ENCODE peak calls at places on chromosomes 2 and 18, in five cellular contexts. Z, Q, I, X and N are unnamed samples.

GRCh38 chr2:203679401-203679800 is 27.0 kb upstream of the CD28 start:
- DNase-seq in Z (no peak), Q (no peak), I (no peak), X (no peak), N (no peak)

GRCh38 chr2:27830616-27831120 is 59.1 kb downstream of the MRPL33 start:
- DNase-seq in Z (no peak), Q (no peak), I (no peak), X (no peak), N (no peak)

GRCh38 chr2:239375278-239376061 is 25.4 kb downstream of the HDAC4 start:
- DNase-seq in Z (no peak), Q (peak; percentile 71), I (peak; percentile 72), X (peak; percentile 60), N (no peak)

GRCh38 chr2:139916822-139917221 is 1136.6 kb upstream of the NXPH2 start:
- DNase-seq in Z (no peak), Q (no peak), I (no peak), X (no peak), N (no peak)

GRCh38 chr2:171966268-171966667 is 33.5 kb upstream of the METAP1D start:
- DNase-seq in Z (no peak), Q (no peak), I (no peak), X (no peak), N (no peak)

GRCh38 chr18:68721681-68722583 is 7.0 kb upstream of the TMX3 start:
- DNase-seq in Z (peak; percentile 38), Q (no peak), I (no peak), X (no peak), N (no peak)

GRCh38 chr2:222715729-222716128 is 44.3 kb downstream of the MOGAT1 start:
- DNase-seq in Z (no peak), Q (no peak), I (no peak), X (no peak), N (no peak)

GRCh38 chr18:12308386-12309100 is 502 bp downstream of the TUBB6 start:
- DNase-seq in Z (peak; percentile 71), Q (peak; percentile 96), I (peak; percentile 87), X (peak; percentile 91), N (peak; percentile 85)

GRCh38 chr2:237262838-237263771 is 150.9 kb downstream of the COL6A3 start:
- DNase-seq in Z (no peak), Q (no peak), I (no peak), X (no peak), N (no peak)

GRCh38 chr2:197427204-197427603 is 7.6 kb downstream of the SF3B1 start:
- DNase-seq in Z (peak; percentile 7), Q (no peak), I (no peak), X (no peak), N (no peak)
- H3K4me1 ChIP-seq in Z (peaks cover 15% of the 10 kb centered on the region), Q (no peaks in the 10 kb centered on the region), I (peaks cover 44% of the 10 kb centered on the region), X (peaks cover 74% of the 10 kb centered on the region), N (peaks cover 12% of the 10 kb centered on the region)

DNA sequence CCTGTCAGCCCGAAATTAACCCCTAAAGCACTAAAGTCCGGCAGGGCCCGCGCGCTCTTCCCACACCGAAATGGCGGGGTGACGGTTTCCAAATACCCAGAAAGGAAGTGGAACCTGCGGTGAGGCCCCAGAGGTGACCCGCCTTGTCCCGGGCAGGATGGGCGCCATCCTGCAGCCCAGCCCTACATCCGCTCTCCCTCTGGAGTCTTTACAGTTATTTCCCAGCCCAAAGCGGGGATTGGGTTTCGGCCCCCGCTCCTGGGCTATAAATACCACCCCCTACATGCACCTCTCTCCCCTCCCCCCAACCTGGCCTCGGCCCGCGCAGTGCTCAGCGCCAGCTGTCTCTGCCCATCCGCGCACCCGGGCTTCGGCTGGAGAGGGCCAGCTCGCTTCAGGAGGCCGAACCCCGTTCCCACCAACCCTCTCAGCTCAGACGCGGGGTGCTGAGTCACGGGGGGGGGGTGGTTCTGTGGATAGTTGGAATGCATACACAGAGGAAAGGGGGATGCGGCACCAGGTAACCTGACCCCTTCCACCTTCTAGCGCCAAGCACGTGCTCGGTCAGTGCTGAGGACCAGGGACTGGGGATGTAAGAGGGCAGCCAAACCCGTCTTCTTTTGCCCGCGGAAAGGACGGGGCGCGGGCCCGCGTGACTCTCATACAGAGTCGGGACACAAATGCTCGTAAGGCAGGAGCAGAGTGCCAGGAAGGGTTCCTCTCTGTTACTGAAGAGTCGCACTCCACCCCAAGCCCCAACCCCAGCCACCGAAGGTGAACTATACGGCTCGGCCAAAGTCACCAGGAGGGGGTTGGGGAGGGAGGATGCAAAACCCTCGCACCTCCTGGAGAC is at the start of gene TUBA4B:
- DNase-seq in Z (peak; percentile 45), Q (peak; percentile 86), I (peak; percentile 93), X (peak; percentile 93), N (no peak)
- H3K4me1 ChIP-seq in Z (peaks cover 8% of the 10 kb centered on the region), Q (no peaks in the 10 kb centered on the region), I (peaks cover 30% of the 10 kb centered on the region), X (peaks cover 41% of the 10 kb centered on the region), N (peaks cover 28% of the 10 kb centered on the region)

DNA sequence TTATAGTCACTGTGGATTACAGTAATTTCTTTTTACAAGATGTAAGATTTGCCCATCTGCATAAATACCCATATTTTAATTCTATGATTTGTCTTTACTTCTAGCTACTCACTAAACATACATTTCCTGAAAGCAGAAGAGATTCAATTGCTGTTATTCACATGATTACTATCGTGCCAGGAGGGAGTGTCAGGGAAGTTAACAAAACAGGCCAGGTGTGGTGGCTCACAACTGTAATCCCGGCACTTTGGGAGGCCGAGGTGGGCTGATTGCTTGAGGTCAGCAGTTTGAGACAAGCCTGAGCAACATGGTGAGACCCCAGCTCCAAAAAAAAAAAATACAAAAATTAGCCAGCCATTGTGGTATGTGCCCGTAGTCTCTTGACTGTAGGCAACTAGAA is 33.8 kb downstream of the PRKCE start:
- DNase-seq in Z (no peak), Q (no peak), I (no peak), X (no peak), N (no peak)
- H3K4me1 ChIP-seq in Z (peaks cover 14% of the 10 kb centered on the region), Q (peaks cover 4% of the 10 kb centered on the region), I (peaks cover 3% of the 10 kb centered on the region), X (peaks cover 49% of the 10 kb centered on the region), N (peaks cover 11% of the 10 kb centered on the region)

DNA sequence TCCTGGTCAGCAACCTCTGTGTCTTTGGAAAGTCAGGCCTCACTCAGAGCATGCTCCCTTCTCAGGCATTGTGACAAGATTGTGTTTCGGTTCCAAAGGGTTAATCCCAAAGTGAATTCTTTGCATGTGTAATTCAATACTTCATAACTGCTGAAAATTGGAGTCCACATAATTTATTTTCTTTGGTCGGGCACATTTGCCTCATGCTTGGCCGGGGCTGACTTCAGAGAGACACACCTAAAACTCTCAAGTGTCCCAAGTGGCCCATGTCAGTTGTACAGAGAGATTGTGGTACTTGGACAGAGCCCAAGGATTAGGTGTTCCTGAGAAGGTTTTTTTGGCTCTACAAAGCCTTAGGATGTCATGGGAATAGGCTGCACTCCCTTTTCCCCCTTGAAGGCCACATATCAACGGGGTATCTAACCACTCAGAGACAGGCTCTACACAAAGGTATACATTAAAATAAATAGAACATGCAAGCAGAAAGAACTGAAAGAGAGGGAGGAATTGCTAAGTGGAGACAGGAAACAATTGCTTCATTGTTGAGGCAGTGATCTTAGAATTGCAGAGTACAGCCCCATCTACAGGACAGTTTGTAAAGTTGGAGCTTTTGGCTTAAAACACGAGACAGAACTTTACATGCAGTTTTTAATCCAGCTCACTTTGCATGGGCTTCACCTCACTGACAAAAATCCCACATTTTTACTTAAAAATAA is 1232.3 kb upstream of the ZEB2 start:
- DNase-seq in Z (peak; percentile 10), Q (no peak), I (no peak), X (no peak), N (peak; percentile 26)
- H3K4me1 ChIP-seq in Z (peaks cover 4% of the 10 kb centered on the region), Q (peaks cover 9% of the 10 kb centered on the region), I (peaks cover 30% of the 10 kb centered on the region), X (peaks cover 13% of the 10 kb centered on the region), N (peaks cover 11% of the 10 kb centered on the region)

GRCh38 chr2:46747297-46747818 is 168.2 kb downstream of the MCFD2 start:
- DNase-seq in Z (peak; percentile 5), Q (no peak), I (no peak), X (no peak), N (no peak)

GRCh38 chr2:46749042-46749461 is 166.6 kb downstream of the MCFD2 start:
- DNase-seq in Z (peak; percentile 49), Q (no peak), I (no peak), X (no peak), N (no peak)

GRCh38 chr2:46751897-46752296 is 163.7 kb downstream of the MCFD2 start:
- DNase-seq in Z (no peak), Q (no peak), I (no peak), X (no peak), N (no peak)

GRCh38 chr2:46743021-46743420 is 172.6 kb downstream of the MCFD2 start:
- DNase-seq in Z (no peak), Q (no peak), I (no peak), X (no peak), N (no peak)

DNA sequence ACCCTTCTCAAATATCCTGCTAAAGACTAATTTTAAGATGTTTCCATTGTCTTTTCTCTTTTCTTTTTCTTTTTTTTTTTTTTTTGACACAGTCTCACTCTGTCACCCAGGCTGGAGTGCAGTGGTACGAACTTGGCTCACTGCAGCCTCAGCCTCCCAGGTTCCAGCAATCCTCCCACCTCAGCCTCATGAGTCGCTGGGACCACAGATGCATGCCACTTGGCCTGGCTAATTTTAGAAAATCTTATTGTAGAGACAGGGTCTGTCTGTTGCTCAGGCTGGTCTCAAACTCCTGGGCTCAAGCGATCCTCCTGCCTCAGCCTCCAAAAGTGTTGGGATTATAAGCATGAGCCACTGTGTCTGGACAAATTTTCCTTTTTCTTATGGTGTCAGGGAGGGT is 167.5 kb downstream of the MCFD2 start:
- DNase-seq in Z (no peak), Q (no peak), I (no peak), X (no peak), N (no peak)
- H3K4me1 ChIP-seq in Z (peaks cover 5% of the 10 kb centered on the region), Q (peaks cover 6% of the 10 kb centered on the region), I (peaks cover 8% of the 10 kb centered on the region), X (peaks cover 21% of the 10 kb centered on the region), N (peaks cover 9% of the 10 kb centered on the region)

GRCh38 chr18:55549474-55550104 is 38.4 kb downstream of the TCF4 start:
- DNase-seq in Z (no peak), Q (no peak), I (no peak), X (no peak), N (no peak)
- H3K4me1 ChIP-seq in Z (no peaks in the 10 kb centered on the region), Q (no peaks in the 10 kb centered on the region), I (no peaks in the 10 kb centered on the region), X (peaks cover 31% of the 10 kb centered on the region), N (no peaks in the 10 kb centered on the region)